ENCODE peak calls at places on chromosomes 6 and 20, in nine cellular contexts. I is esophagus squamous epithelium, H is psoas muscle, V is A549, F is pancreas, N is PC-3, Z is OCI-LY7, G is astrocyte, B is H9. C is an unnamed sample. For H3K4me1, the result is how much of the 10 kb centered on the place peaks cover.

GRCh38 chr6:44289726-44290125 is 19.5 kb downstream of the TMEM151B start:
- DNase-seq in I (no peak), H (no peak), V (no peak), F (peak), N (no peak), Z (no peak), G (no peak), B (no peak), C (no peak)

GRCh38 chr6:34595332-34596090 is 39.4 kb upstream of the SPDEF start:
- DNase-seq in I (no peak), H (no peak), V (no peak), F (no peak), N (peak), Z (no peak), G (peak), B (no peak), C (peak)

GRCh38 chr6:87139236-87139635 is 16.1 kb upstream of the ZNF292 start:
- DNase-seq in I (no peak), H (no peak), V (peak), F (peak), N (peak), Z (peak), G (peak), B (no peak), C (no peak)

GRCh38 chr6:101114703-101115102 is 233.6 kb upstream of the ASCC3 start:
- DNase-seq in I (no peak), H (no peak), V (no peak), F (no peak), N (peak), Z (peak), G (peak), B (no peak), C (no peak)

GRCh38 chr20:11838076-11838636 is 79.5 kb upstream of the BTBD3 start:
- DNase-seq in I (no peak), H (no peak), V (no peak), F (no peak), N (no peak), Z (no peak), G (no peak), B (no peak), C (no peak)

GRCh38 chr6:129105035-129105434 is 222.1 kb downstream of the LAMA2 start:
- DNase-seq in I (no peak), H (no peak), V (no peak), F (no peak), N (no peak), Z (no peak), G (no peak), B (peak), C (no peak)

GRCh38 chr20:32358883-32359632 is 927 bp downstream of the ASXL1 start:
- DNase-seq in I (peak), H (peak), V (peak), F (peak), N (peak), Z (peak), G (peak), B (peak), C (no peak)

GRCh38 chr6:149634315-149634714 is 14.2 kb downstream of the KATNA1 start:
- DNase-seq in I (no peak), H (no peak), V (no peak), F (no peak), N (no peak), Z (no peak), G (no peak), B (no peak), C (no peak)

GRCh38 chr6:31597006-31597405 is 4.2 kb upstream of the NCR3 start:
- DNase-seq in I (no peak), H (no peak), V (peak), F (no peak), N (peak), Z (peak), G (no peak), B (no peak), C (no peak)

GRCh38 chr6:160931378-160932343 is 59.9 kb upstream of the MAP3K4 start:
- DNase-seq in I (no peak), H (no peak), V (no peak), F (no peak), N (peak), Z (no peak), G (no peak), B (peak), C (no peak)

GRCh38 chr6:139732451-139732850 is 358.0 kb upstream of the CITED2 start:
- DNase-seq in I (no peak), H (peak), V (no peak), F (no peak), N (peak), Z (no peak), G (peak), B (no peak), C (peak)

GRCh38 chr6:152368761-152369624 is 268.2 kb downstream of the SYNE1 start:
- DNase-seq in I (no peak), H (peak), V (no peak), F (peak), N (no peak), Z (no peak), G (no peak), B (no peak), C (no peak)

GRCh38 chr20:2217857-2218529 is 77.8 kb upstream of the TGM3 start:
- DNase-seq in I (no peak), H (no peak), V (no peak), F (peak), N (no peak), Z (no peak), G (no peak), B (no peak), C (no peak)

GRCh38 chr6:19322691-19323470 is 514.3 kb upstream of the ID4 start:
- DNase-seq in I (no peak), H (no peak), V (no peak), F (no peak), N (peak), Z (no peak), G (peak), B (no peak), C (no peak)

GRCh38 chr6:108383967-108384366 is 89.1 kb downstream of the AFG1L start:
- DNase-seq in I (no peak), H (no peak), V (no peak), F (no peak), N (peak), Z (no peak), G (no peak), B (no peak), C (peak)

GRCh38 chr6:158660331-158660730 is 10.5 kb downstream of the SYTL3 start:
- DNase-seq in I (no peak), H (no peak), V (peak), F (no peak), N (peak), Z (peak), G (no peak), B (peak), C (no peak)

GRCh38 chr20:9110365-9110764 is 41.5 kb downstream of the PLCB4 start:
- DNase-seq in I (no peak), H (no peak), V (no peak), F (no peak), N (no peak), Z (no peak), G (peak), B (no peak), C (no peak)

GRCh38 chr6:21507811-21508210 is 85.7 kb upstream of the SOX4 start:
- DNase-seq in I (no peak), H (no peak), V (no peak), F (no peak), N (peak), Z (no peak), G (peak), B (no peak), C (peak)

GRCh38 chr20:57391439-57392129 is 388 bp downstream of the RBM38 start:
- DNase-seq in I (no peak), H (peak), V (no peak), F (no peak), N (peak), Z (peak), G (no peak), B (no peak), C (no peak)

GRCh38 chr20:33838035-33838864 is 27.1 kb downstream of the CHMP4B start:
- DNase-seq in I (no peak), H (no peak), V (no peak), F (no peak), N (no peak), Z (no peak), G (no peak), B (no peak), C (peak)
- H3K4me1 ChIP-seq in I (half or more), H (half or more), V (under half), F (under half), N (under half), Z (under half), G (under half), B (under half), C (under half)

GRCh38 chr6:56767435-56767834 is 124.7 kb upstream of the DST start:
- DNase-seq in I (no peak), H (no peak), V (no peak), F (no peak), N (no peak), Z (no peak), G (no peak), B (no peak), C (no peak)

GRCh38 chr6:56770011-56770520 is 127.4 kb upstream of the DST start:
- DNase-seq in I (no peak), H (no peak), V (no peak), F (no peak), N (no peak), Z (no peak), G (no peak), B (no peak), C (no peak)

GRCh38 chr6:56766139-56766805 is 123.6 kb upstream of the DST start:
- DNase-seq in I (no peak), H (no peak), V (no peak), F (no peak), N (no peak), Z (no peak), G (no peak), B (no peak), C (no peak)

GRCh38 chr6:56766806-56767178 is 124.1 kb upstream of the DST start:
- DNase-seq in I (no peak), H (no peak), V (no peak), F (no peak), N (peak), Z (no peak), G (peak), B (no peak), C (peak)

GRCh38 chr6:56767892-56768531 is 125.3 kb upstream of the DST start:
- DNase-seq in I (no peak), H (no peak), V (no peak), F (no peak), N (peak), Z (no peak), G (peak), B (no peak), C (no peak)
- TF ChIP-seq CTCF in I (no peak), H (peak), V (no peak), F (no peak), N (peak), Z (no peak), G (no peak), B (peak), C (peak)

DNA sequence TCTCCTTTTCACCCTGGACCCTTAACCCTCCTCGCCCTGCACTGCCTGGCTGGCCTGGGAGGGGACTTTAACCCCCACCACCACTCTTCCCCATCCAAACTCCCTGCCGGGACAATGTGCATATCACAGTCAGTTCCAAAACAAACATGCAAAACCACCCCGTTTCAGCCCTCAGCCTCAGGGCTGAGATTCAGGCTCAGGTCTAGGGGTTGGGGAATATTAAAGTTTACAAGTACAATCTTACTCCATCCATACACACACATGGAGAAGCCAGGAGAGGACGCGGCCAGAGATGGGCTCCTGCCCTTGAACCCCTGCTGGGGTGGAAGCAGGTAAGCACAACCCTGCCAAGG is 534 bp downstream of the KIAA1755 start:
- DNase-seq in I (no peak), H (no peak), V (no peak), F (no peak), N (no peak), Z (no peak), G (peak), B (no peak), C (no peak)
- H3K27ac ChIP-seq in I (peak), H (peak), V (no peak), F (no peak), N (no peak), Z (no peak), G (peak), B (no peak), C (no peak)

GRCh38 chr6:143698329-143698728 is 20.6 kb downstream of the PHACTR2 start:
- DNase-seq in I (no peak), H (no peak), V (no peak), F (no peak), N (no peak), Z (no peak), G (no peak), B (no peak), C (no peak)
- H3K4me1 ChIP-seq in I (under half), H (half or more), V (under half), F (under half), N (under half), Z (under half), G (under half), B (under half), C (under half)

DNA sequence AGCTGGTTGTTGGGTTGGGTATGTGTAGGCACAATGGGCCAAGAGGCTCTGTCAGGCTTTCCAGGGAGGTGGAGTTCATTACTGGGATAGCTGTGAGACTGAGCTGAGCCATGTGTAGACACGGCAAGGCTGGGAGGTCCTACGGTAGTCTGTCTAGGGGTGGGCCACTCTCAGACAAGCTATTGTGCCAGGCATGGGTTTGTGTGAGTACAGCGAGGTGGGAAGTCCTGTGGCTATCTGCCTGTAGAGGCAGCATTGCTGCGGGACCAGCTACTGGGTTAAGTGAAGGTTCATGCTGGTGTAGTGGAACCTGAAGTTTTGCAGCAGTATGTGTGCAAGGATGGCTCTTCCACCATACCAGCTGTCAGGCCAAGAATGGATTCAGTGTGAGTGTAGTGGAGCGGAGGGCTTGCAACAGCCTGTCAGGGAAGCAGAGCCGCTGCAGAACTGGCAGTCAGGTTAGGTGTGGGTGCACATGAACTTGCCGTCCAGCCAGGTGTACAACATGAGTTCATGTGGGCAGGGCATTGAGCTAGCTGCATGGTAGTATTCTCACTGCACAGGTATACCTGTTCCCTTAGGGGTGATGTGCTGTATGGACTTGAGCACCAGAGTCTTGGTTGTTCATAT is 78.0 kb upstream of the CENPW start:
- DNase-seq in I (no peak), H (no peak), V (no peak), F (no peak), N (no peak), Z (no peak), G (no peak), B (peak), C (no peak)
- TF ChIP-seq CTCF in I (no peak), H (no peak), V (no peak), F (no peak), N (no peak), Z (no peak), G (no peak), B (peak), C (no peak)

DNA sequence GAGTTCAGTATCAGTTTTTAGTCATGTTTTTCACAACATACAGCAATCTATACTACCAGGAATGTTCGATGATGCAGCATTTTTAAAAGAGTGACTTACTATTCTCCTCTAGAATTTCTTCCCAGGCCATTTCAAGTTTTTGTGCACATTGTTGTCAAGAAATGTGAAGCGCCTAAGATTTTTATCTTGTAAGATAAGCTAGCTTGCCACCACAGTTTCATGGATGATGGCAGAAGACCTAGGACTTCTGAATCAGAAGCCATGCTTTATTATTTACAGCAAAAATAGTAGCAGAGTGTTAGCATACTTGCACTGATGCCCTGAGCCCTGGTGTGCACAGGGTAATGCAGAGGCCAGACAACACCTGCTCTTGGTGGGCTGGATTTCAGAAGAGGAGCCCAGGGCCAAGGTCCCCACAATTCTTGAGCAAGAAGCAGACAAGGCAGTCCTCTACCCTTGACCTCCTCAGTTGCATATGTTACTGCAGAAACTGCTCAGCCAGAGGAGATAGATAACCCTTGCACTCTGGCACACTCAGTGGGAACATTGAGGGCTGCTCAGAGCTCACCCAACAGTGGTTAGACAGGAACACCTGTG is 99.2 kb downstream of the QKI start:
- DNase-seq in I (no peak), H (no peak), V (no peak), F (peak), N (no peak), Z (no peak), G (no peak), B (no peak), C (no peak)
- H3K27ac ChIP-seq in I (no peak), H (peak), V (peak), F (no peak), N (no peak), Z (no peak), G (no peak), B (no peak), C (no peak)

GRCh38 chr20:47438464-47439381 is 63.0 kb upstream of the NCOA3 start:
- DNase-seq in I (no peak), H (no peak), V (no peak), F (no peak), N (peak), Z (peak), G (peak), B (no peak), C (peak)
- H3K4me1 ChIP-seq in I (under half), H (under half), V (under half), F (under half), N (under half), Z (half or more), G (under half), B (under half), C (under half)

GRCh38 chr6:24517659-24518538 is 23.1 kb downstream of the ALDH5A1 start:
- DNase-seq in I (no peak), H (no peak), V (no peak), F (no peak), N (no peak), Z (peak), G (no peak), B (no peak), C (no peak)

GRCh38 chr6:24513602-24514001 is 18.8 kb downstream of the ALDH5A1 start:
- DNase-seq in I (no peak), H (no peak), V (no peak), F (no peak), N (no peak), Z (peak), G (no peak), B (no peak), C (no peak)
- TF ChIP-seq CTCF in I (no peak), H (no peak), V (no peak), F (no peak), N (no peak), Z (peak), G (no peak), B (no peak), C (no peak)

C was measured in foreskin keratinocyte.